ENCODE peak calls at places on chromosomes 5 and 9, in eight cellular contexts. I is foreskin fibroblast; O is activated CD8-positive, alpha-beta T cell treated with anti-CD3 and anti-CD28 coated beads for 36 hours; A is heart left ventricle; T is lung; B is astrocyte; F is epithelial cell of esophagus; E is neural crest cell. W is an unnamed sample.

GRCh38 chr9:89996717-89997116 is 391.9 kb downstream of the GADD45G start:
- DNase-seq in E (no peak), T (no peak), I (no peak), F (peak; percentile 20), O (peak; percentile 26), A (no peak), B (no peak), W (no peak)

GRCh38 chr5:73435640-73436534 is 12.7 kb downstream of the FOXD1 start:
- DNase-seq in O (no peak), E (no peak), I (no peak), F (no peak), T (no peak), B (no peak), A (no peak), W (no peak)

GRCh38 chr9:127182901-127183746 is 60.7 kb upstream of the ANGPTL2 start:
- DNase-seq in B (no peak), E (no peak), A (no peak), O (no peak), I (no peak), T (no peak), F (no peak), W (no peak)

GRCh38 chr5:1859099-1859498 is 23.6 kb downstream of the IRX4 start:
- DNase-seq in B (no peak), F (no peak), T (no peak), A (no peak), E (no peak), I (no peak), O (no peak), W (no peak)

GRCh38 chr5:55533806-55534435 is 843 bp downstream of the PLPP1 start:
- DNase-seq in A (no peak), T (peak; percentile 40), E (peak; percentile 50), I (no peak), B (peak; percentile 44), F (peak; percentile 43), O (peak; percentile 68), W (no peak)

GRCh38 chr5:6080930-6081726 is 297.2 kb downstream of the MED10 start:
- DNase-seq in A (no peak), F (no peak), B (no peak), E (no peak), O (no peak), I (no peak), T (no peak), W (no peak)

GRCh38 chr9:5442400-5443011 is 4.8 kb upstream of the PLGRKT start:
- DNase-seq in F (peak; percentile 67), A (no peak), B (peak; percentile 34), I (peak; percentile 38), O (peak; percentile 43), E (peak; percentile 16), T (no peak), W (no peak)

GRCh38 chr5:36969700-36970395 is 93.3 kb downstream of the NIPBL start:
- DNase-seq in F (no peak), O (no peak), T (no peak), E (no peak), A (no peak), I (no peak), B (no peak), W (no peak)

GRCh38 chr5:56516936-56517521 is 283.9 kb upstream of the ANKRD55 start:
- DNase-seq in E (no peak), F (peak; percentile 82), A (peak; percentile 35), O (no peak), B (no peak), I (no peak), T (no peak), W (no peak)

GRCh38 chr5:145971701-145972100 is 35.3 kb downstream of the SH3RF2 start:
- DNase-seq in A (no peak), I (no peak), B (no peak), T (no peak), O (no peak), E (no peak), F (no peak), W (no peak)

GRCh38 chr9:128902351-128903078 is 18.3 kb upstream of the PHYHD1 start:
- DNase-seq in I (no peak), E (no peak), O (peak; percentile 94), T (no peak), F (peak; percentile 93), B (no peak), A (peak; percentile 67), W (peak; percentile 81)

GRCh38 chr5:140253985-140254384 is 48.9 kb downstream of the PFDN1 start:
- DNase-seq in O (no peak), A (no peak), T (peak; percentile 48), E (no peak), F (peak; percentile 83), B (no peak), I (no peak), W (no peak)

GRCh38 chr5:37723147-37723961 is 116.5 kb downstream of the GDNF start:
- DNase-seq in A (no peak), T (no peak), I (no peak), O (peak; percentile 31), F (peak; percentile 14), B (peak; percentile 63), E (peak; percentile 10), W (no peak)

GRCh38 chr9:122347348-122348287 is 23.2 kb upstream of the PTGS1 start:
- DNase-seq in O (peak; percentile 35), A (no peak), F (peak; percentile 50), I (no peak), B (no peak), T (no peak), E (no peak), W (no peak)

GRCh38 chr5:147826351-147826750 is 5.1 kb downstream of the SPINK1 start:
- DNase-seq in E (no peak), B (no peak), T (no peak), A (no peak), F (no peak), O (no peak), I (no peak), W (no peak)

GRCh38 chr9:124266139-124266825 is 8.5 kb downstream of the NEK6 start:
- DNase-seq in E (no peak), A (no peak), B (peak; percentile 64), I (no peak), O (no peak), T (no peak), F (peak; percentile 32), W (no peak)

GRCh38 chr5:104512063-104512798 is 949.6 kb upstream of the NUDT12 start:
- DNase-seq in E (no peak), F (no peak), I (no peak), O (no peak), B (peak; percentile 35), T (no peak), A (no peak), W (no peak)

GRCh38 chr5:35852084-35852734 is 4.5 kb upstream of the IL7R start:
- DNase-seq in T (no peak), F (no peak), O (peak; percentile 82), A (no peak), B (no peak), E (no peak), I (no peak), W (no peak)

GRCh38 chr5:73451218-73452130 is 2.9 kb upstream of the FOXD1 start:
- DNase-seq in T (peak; percentile 38), I (peak; percentile 63), B (no peak), A (peak; percentile 38), E (peak; percentile 77), O (peak; percentile 74), F (peak; percentile 58), W (peak; percentile 50)

GRCh38 chr5:65127181-65127901 is 354.4 kb downstream of the ADAMTS6 start:
- DNase-seq in B (peak; percentile 86), A (no peak), T (no peak), O (no peak), I (peak; percentile 41), F (no peak), E (no peak), W (no peak)

GRCh38 chr5:122965111-122965510 is 71.4 kb downstream of the PPIC start:
- DNase-seq in A (no peak), I (no peak), O (no peak), T (no peak), F (no peak), B (no peak), E (no peak), W (no peak)

GRCh38 chr5:160082589-160082988 is 36.7 kb downstream of the PWWP2A start:
- DNase-seq in B (no peak), E (no peak), I (no peak), T (no peak), A (no peak), F (no peak), O (no peak), W (no peak)

GRCh38 chr9:33466565-33467495 is 6.9 kb downstream of the NOL6 start:
- DNase-seq in F (peak; percentile 57), E (peak; percentile 76), T (peak; percentile 69), A (peak; percentile 50), B (no peak), I (no peak), O (peak; percentile 82), W (peak; percentile 58)

DNA sequence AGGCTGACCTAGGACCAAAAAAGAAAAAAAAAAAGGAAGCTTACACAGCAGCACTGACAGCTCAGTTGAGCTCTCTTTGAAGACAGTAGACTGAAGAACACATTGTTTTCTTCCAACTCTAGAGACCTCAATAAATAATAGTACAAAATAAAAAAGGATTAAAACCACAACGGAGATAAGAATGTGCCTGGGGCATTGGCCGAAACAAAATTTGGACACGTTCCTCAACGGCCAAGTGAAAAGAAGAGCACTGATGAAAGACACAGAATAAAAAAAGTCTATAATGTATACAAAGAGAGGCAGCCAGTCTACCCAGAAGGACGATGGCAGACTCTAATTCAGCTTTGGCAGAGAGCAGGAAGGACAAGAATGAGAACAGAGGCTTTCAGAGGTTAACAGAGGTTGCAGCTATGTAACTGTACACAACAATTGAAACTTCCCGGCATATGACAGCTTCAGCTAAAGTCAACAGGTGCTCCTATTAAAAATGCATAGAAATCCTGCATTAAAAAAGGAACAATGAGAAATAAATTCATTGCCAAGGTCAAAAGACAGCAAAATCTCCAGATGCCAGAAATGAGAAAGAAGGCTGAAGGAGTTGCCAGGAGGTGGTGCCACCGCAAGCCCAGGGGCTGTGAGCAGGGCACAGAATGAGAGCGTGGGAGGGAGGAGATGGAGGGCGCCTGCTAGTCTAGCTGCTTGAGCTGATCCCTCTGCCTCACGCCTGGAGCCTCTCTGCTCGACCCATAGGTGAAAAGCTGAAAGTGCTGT is 113.9 kb downstream of the DCP2 start:
- DNase-seq in I (no peak), A (no peak), T (no peak), B (peak; percentile 18), O (peak; percentile 64), F (no peak), E (no peak), W (no peak)
- TF ChIP-seq CTCF in I (no peak), A (peak; percentile 18), T (no peak), B (no peak), O (no peak), F (peak; percentile 12), E (no peak), W (no peak)

GRCh38 chr5:119943148-119943547 is 313.8 kb downstream of the FAM170A start:
- DNase-seq in E (no peak), T (no peak), B (peak; percentile 3), I (peak; percentile 13), F (peak; percentile 17), A (no peak), O (no peak), W (no peak)
- TF ChIP-seq CTCF in E (no peak), T (no peak), B (peak; percentile 18), I (no peak), F (peak; percentile 30), A (peak; percentile 55), O (no peak), W (no peak)

GRCh38 chr9:86287013-86287412 is 4.7 kb upstream of the ISCA1 start:
- DNase-seq in O (peak; percentile 65), E (peak; percentile 30), B (peak; percentile 47), F (peak; percentile 70), A (no peak), I (peak; percentile 55), T (no peak), W (no peak)
- TF ChIP-seq CTCF in O (peak; percentile 52), E (peak; percentile 53), B (peak; percentile 56), F (peak; percentile 39), A (peak; percentile 7), I (peak; percentile 36), T (no peak), W (no peak)

GRCh38 chr5:8538813-8539212 is 669.9 kb downstream of the MTRR start:
- DNase-seq in F (no peak), B (no peak), E (no peak), A (no peak), I (no peak), T (no peak), O (no peak), W (no peak)
- TF ChIP-seq CTCF in F (no peak), B (no peak), E (no peak), A (no peak), I (no peak), T (no peak), O (no peak), W (no peak)

W was measured in natural killer cell.